ENCODE peak calls at places on chromosome 1, in five cellular contexts. C is fibroblast of lung, D is fibroblast of the aortic adventitia, K is Caco-2, R is kidney epithelial cell. S is an unnamed sample.

GRCh38 chr1:173702736-173703135 is 12.0 kb upstream of the KLHL20 start:
- DNase-seq in K (no peak), D (no peak), R (no peak), C (no peak), S (no peak)

GRCh38 chr1:185719021-185719420 is 15.2 kb upstream of the HMCN1 start:
- DNase-seq in R (peak; percentile 90), D (peak; percentile 97), C (peak; percentile 97), K (no peak), S (peak; percentile 96)

GRCh38 chr1:7408771-7409150 is 362.3 kb upstream of the VAMP3 start:
- DNase-seq in C (no peak), K (no peak), R (no peak), D (no peak), S (no peak)

GRCh38 chr1:88777604-88778149 is 93.6 kb downstream of the PKN2 start:
- DNase-seq in D (no peak), K (no peak), R (no peak), C (no peak), S (no peak)

GRCh38 chr1:201713093-201713810 is 115.7 kb upstream of the IPO9 start:
- DNase-seq in D (peak; percentile 99), R (peak; percentile 94), C (peak; percentile 99), K (peak; percentile 80), S (peak; percentile 97)

GRCh38 chr1:199508653-199509052 is 518.9 kb upstream of the NR5A2 start:
- DNase-seq in R (no peak), C (peak; percentile 13), K (no peak), D (no peak), S (peak; percentile 18)

GRCh38 chr1:4512622-4513021 is 141.8 kb upstream of the AJAP1 start:
- DNase-seq in R (no peak), C (no peak), K (no peak), D (no peak), S (no peak)

GRCh38 chr1:205028954-205029353 is 14.1 kb upstream of the CNTN2 start:
- DNase-seq in K (no peak), R (no peak), D (no peak), C (no peak), S (no peak)

GRCh38 chr1:52631759-52632331 is 1.1 kb upstream of the SHISAL2A start:
- DNase-seq in C (no peak), R (no peak), K (no peak), D (peak; percentile 11), S (no peak)

DNA sequence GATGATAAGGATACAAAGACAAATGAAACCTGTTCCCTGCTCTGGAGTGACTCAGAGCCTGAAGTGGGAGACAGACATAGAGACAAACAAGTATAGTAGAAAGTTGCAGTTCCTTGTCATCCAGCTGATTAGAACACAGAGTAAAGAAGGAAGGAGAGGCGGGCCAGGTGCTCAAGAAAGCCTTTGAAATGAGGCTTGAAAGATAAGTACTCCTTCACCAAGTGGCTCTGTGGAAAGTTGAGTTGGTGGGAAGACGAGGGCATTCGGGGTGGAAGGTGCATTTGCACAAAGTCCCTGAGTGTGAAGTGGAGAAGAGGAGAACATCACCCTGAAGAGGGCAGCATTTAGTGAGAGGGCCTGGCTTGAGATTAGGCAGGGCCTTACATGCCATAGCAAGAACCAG is 17.0 kb downstream of the MARK1 start:
- DNase-seq in D (peak; percentile 3), K (no peak), R (no peak), C (peak; percentile 5), S (peak; percentile 60)
- TF ChIP-seq CTCF in D (peak; percentile 11), K (peak; percentile 37), R (peak; percentile 24), C (peak; percentile 27), S (peak; percentile 23)

GRCh38 chr1:10820422-10820821 is 24.0 kb upstream of the CASZ1 start:
- DNase-seq in R (no peak), D (no peak), K (no peak), C (no peak), S (no peak)
- H3K4me3 ChIP-seq in R (no peak overlapping the region), D (no peak overlapping the region), K (no peak overlapping the region), C (no peak overlapping the region), S (no peak overlapping the region)

DNA sequence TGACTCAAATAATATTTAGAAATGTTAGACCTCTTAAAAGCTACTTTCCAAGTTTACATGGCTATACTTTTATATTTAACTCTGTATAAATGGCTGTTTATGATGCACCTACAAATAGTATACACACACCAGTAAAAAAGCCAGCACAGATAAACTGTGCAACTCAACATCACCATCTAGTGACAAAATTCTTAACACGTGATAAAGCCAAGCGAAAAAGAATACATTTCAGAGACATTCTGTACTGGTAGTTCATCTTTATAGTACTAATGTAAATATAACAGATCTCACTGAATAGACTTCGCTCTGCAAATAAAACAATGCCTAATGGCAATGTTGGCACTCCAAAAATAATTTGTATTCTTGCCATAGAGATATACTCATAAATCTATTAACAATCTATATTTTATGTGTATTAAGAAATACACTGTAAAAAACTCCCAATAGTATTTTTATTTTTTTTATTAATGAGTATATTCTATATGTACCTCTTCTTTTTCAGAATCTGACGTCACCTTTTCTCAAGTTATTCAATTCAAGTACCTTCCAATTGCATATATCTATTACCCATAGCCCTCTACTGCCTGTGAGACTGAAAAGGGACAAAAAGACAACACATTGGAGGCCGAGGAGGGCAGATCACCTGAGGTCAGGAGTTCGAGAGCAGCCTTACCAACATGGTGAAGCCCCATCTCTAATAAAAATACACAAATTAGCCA is 100.2 kb downstream of the DPYD start:
- DNase-seq in R (no peak), K (no peak), C (peak; percentile 41), D (peak; percentile 61), S (peak; percentile 55)
- TF ChIP-seq CTCF in R (peak; percentile 46), K (peak; percentile 28), C (peak; percentile 48), D (peak; percentile 55), S (peak; percentile 49)

DNA sequence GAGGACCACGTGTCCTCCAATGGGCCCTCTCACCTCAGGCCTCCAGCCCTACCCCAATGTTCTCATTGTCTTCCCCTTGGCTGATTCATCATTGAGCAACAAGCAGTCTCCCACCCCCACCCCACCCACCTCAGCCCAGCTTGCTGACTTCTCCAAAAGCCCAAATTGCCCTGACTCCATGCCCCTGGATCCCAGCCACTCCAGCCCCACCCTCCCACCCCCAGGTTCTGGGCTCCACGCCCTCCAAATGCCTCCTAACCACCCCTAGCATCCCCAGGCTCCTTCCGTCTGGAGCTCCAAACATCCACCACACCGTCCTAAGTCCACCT is 1.9 kb downstream of the S100A16 start:
- DNase-seq in C (peak; percentile 72), D (peak; percentile 64), K (no peak), R (no peak), S (peak; percentile 92)
- H3K4me3 ChIP-seq in C (peak overlapping the region; percentile 88), D (peak overlapping the region; percentile 85), K (peak overlapping the region; percentile 73), R (peak overlapping the region; percentile 87), S (peak overlapping the region; percentile 100)

GRCh38 chr1:231055271-231055670 is 15.2 kb upstream of the FAM89A start:
- DNase-seq in C (no peak), K (no peak), D (no peak), R (no peak), S (no peak)

GRCh38 chr1:231059566-231060193 is 19.6 kb upstream of the FAM89A start:
- DNase-seq in K (no peak), D (peak; percentile 28), R (no peak), C (peak; percentile 44), S (no peak)

GRCh38 chr1:231058416-231059109 is 18.5 kb upstream of the FAM89A start:
- DNase-seq in R (no peak), K (peak; percentile 73), C (no peak), D (no peak), S (no peak)

GRCh38 chr1:231053493-231054162 is 13.6 kb upstream of the FAM89A start:
- DNase-seq in D (peak; percentile 92), C (peak; percentile 94), K (no peak), R (no peak), S (no peak)

DNA sequence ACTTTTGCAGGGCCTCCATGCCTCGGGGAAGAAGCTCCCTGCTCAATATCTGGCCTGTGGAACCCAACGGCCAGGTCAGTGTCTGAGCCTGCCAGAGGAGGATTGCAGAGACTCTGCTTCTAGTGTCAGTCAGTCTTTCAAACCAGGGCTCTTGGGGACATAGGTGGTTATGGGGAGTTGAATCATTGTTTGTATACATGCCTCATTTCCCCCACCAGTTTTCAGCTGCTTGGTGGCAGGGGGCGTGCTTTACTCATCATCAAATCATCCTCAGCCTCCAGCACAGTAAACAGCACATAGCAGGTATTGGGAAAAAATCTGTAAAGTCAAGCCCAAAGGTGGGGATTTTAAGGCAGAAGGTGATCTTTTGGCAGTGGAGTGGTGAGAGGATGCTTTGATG is 17.4 kb upstream of the FAM89A start:
- DNase-seq in K (no peak), C (no peak), R (no peak), D (no peak), S (no peak)
- TF ChIP-seq CTCF in K (no peak), C (no peak), R (no peak), D (no peak), S (no peak)

GRCh38 chr1:169680377-169681019 is 30.9 kb downstream of the SELL start:
- DNase-seq in R (no peak), C (no peak), K (no peak), D (no peak), S (no peak)
- H3K4me3 ChIP-seq in R (no peak overlapping the region), C (no peak overlapping the region), K (no peak overlapping the region), D (no peak overlapping the region), S (no peak overlapping the region)

S was measured in epithelial cell of esophagus.